ENCODE peak calls at places on chromosomes 13 and 19, in six cellular contexts. D, U, K, B, N and Q are unnamed samples.

GRCh38 chr13:51643114-51643881 is 59.0 kb downstream of the WDFY2 start:
- DNase-seq in D (no peak), U (peak; percentile 93), K (peak; percentile 83), B (no peak), N (no peak), Q (no peak)

GRCh38 chr13:24788538-24788937 is 24.6 kb downstream of the RNF17 start:
- DNase-seq in D (no peak), U (no peak), K (no peak), B (no peak), N (no peak), Q (no peak)

GRCh38 chr13:49110122-49110831 is 109.9 kb upstream of the MLNR start:
- DNase-seq in D (peak; percentile 66), U (peak; percentile 94), K (peak; percentile 95), B (peak; percentile 55), N (peak; percentile 60), Q (peak; percentile 45)

GRCh38 chr13:25170554-25171107 is 1.5 kb downstream of the AMER2 start:
- DNase-seq in D (no peak), U (no peak), K (no peak), B (no peak), N (peak; percentile 47), Q (peak; percentile 52)

GRCh38 chr19:41405776-41406175 is 8.2 kb downstream of the BCKDHA start:
- DNase-seq in D (no peak), U (no peak), K (no peak), B (no peak), N (no peak), Q (no peak)

GRCh38 chr13:80824231-80824630 is 483.3 kb upstream of the SPRY2 start:
- DNase-seq in D (no peak), U (peak; percentile 75), K (peak; percentile 79), B (no peak), N (no peak), Q (no peak)

GRCh38 chr13:113383089-113383488 is 19.2 kb upstream of the GRTP1 start:
- DNase-seq in D (no peak), U (no peak), K (no peak), B (no peak), N (no peak), Q (no peak)

GRCh38 chr13:92175330-92175729 is 776.9 kb downstream of the GPC5 start:
- DNase-seq in D (no peak), U (peak; percentile 87), K (peak; percentile 86), B (no peak), N (peak; percentile 10), Q (peak; percentile 33)

GRCh38 chr19:4977299-4978174 is 8.6 kb downstream of the KDM4B start:
- DNase-seq in D (no peak), U (peak; percentile 92), K (peak; percentile 92), B (no peak), N (no peak), Q (no peak)

GRCh38 chr13:78601124-78601885 is 2.0 kb downstream of the POU4F1 start:
- DNase-seq in D (no peak), U (peak; percentile 33), K (peak; percentile 27), B (no peak), N (peak; percentile 52), Q (no peak)

GRCh38 chr13:97344250-97345175 is 89.5 kb upstream of the RAP2A start:
- DNase-seq in D (no peak), U (peak; percentile 81), K (peak; percentile 80), B (peak; percentile 33), N (peak; percentile 57), Q (peak; percentile 48)

GRCh38 chr19:54478677-54479266 is 5.7 kb upstream of the CDC42EP5 start:
- DNase-seq in D (no peak), U (peak; percentile 67), K (peak; percentile 66), B (no peak), N (peak; percentile 55), Q (peak; percentile 62)

GRCh38 chr19:54063350-54064078 is at the start of gene VSTM1:
- DNase-seq in D (no peak), U (no peak), K (no peak), B (no peak), N (no peak), Q (peak; percentile 2)

GRCh38 chr13:55577847-55578210 is 1562.9 kb upstream of the PRR20A start:
- DNase-seq in D (no peak), U (no peak), K (no peak), B (no peak), N (no peak), Q (no peak)

GRCh38 chr13:40536443-40537113 is 129.9 kb downstream of the FOXO1 start:
- DNase-seq in D (no peak), U (no peak), K (no peak), B (no peak), N (no peak), Q (no peak)

GRCh38 chr19:40801449-40802299 is 2.7 kb downstream of the EGLN2 start:
- DNase-seq in D (no peak), U (no peak), K (no peak), B (no peak), N (no peak), Q (no peak)

GRCh38 chr19:36838784-36839324 is 667 bp upstream of the ZNF790 start:
- DNase-seq in D (no peak), U (no peak), K (peak; percentile 22), B (no peak), N (no peak), Q (no peak)

GRCh38 chr13:113151745-113152707 is 6.4 kb upstream of the PROZ start:
- DNase-seq in D (no peak), U (peak; percentile 41), K (peak; percentile 64), B (no peak), N (peak; percentile 62), Q (peak; percentile 63)

GRCh38 chr13:74562381-74562780 is 428.2 kb upstream of the KLF12 start:
- DNase-seq in D (no peak), U (no peak), K (no peak), B (no peak), N (no peak), Q (no peak)

GRCh38 chr13:99507054-99507453 is 5.8 kb downstream of the TM9SF2 start:
- DNase-seq in D (no peak), U (no peak), K (no peak), B (no peak), N (no peak), Q (no peak)

GRCh38 chr19:43784981-43785808 is 4.4 kb upstream of the KCNN4 start:
- DNase-seq in D (no peak), U (peak; percentile 75), K (peak; percentile 74), B (peak; percentile 31), N (peak; percentile 77), Q (peak; percentile 74)

GRCh38 chr13:110607675-110608224 is 7.6 kb upstream of the NAXD start:
- DNase-seq in D (no peak), U (no peak), K (no peak), B (no peak), N (peak; percentile 75), Q (no peak)

GRCh38 chr19:54791476-54791875 is 11.9 kb upstream of the KIR2DL4 start:
- DNase-seq in D (no peak), U (no peak), K (no peak), B (no peak), N (no peak), Q (no peak)

GRCh38 chr19:51246153-51246552 is 4.7 kb upstream of the SIGLECL1 start:
- DNase-seq in D (no peak), U (no peak), K (no peak), B (no peak), N (no peak), Q (no peak)

GRCh38 chr13:34933786-34934185 is 8.3 kb upstream of the NBEA start:
- DNase-seq in D (no peak), U (no peak), K (no peak), B (no peak), N (no peak), Q (no peak)

GRCh38 chr19:46190489-46190888 is 39.1 kb upstream of the IGFL1 start:
- DNase-seq in D (no peak), U (no peak), K (no peak), B (no peak), N (no peak), Q (no peak)

DNA sequence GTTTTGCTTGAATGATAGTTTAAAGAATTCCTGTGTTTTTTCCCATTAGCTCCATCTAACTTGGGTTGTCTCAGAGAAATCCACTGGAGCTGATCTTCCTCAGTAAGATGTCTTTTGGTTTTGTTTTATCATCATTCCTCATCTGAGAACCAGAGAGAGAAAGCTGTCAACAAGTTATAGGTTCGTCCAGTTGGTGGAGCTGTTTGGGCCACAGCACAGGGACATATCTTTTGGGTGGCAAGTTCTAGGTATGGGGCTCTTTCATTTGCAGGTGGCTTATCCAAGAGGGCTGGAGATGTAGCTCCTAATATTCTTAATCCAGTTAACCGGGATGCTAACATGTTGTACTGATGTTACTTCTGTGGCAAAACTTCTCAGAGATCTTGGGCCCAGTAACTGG is 174.2 kb downstream of the KCNRG start:
- DNase-seq in D (no peak), U (no peak), K (no peak), B (no peak), N (no peak), Q (no peak)
- TF ChIP-seq CTCF in D (no peak), U (no peak), K (no peak), B (no peak), N (no peak), Q (peak; percentile 28)

GRCh38 chr13:77506874-77507273 is 28.6 kb upstream of the SCEL start:
- DNase-seq in D (no peak), U (no peak), K (peak; percentile 1), B (no peak), N (no peak), Q (no peak)
- TF ChIP-seq CTCF in D (peak; percentile 16), U (peak; percentile 3), K (no peak), B (no peak), N (no peak), Q (no peak)

GRCh38 chr13:84648069-84648640 is 765.9 kb upstream of the SLITRK1 start:
- DNase-seq in D (no peak), U (peak; percentile 29), K (peak; percentile 8), B (no peak), N (no peak), Q (no peak)
- TF ChIP-seq CTCF in D (no peak), U (peak; percentile 21), K (peak; percentile 2), B (no peak), N (no peak), Q (no peak)

DNA sequence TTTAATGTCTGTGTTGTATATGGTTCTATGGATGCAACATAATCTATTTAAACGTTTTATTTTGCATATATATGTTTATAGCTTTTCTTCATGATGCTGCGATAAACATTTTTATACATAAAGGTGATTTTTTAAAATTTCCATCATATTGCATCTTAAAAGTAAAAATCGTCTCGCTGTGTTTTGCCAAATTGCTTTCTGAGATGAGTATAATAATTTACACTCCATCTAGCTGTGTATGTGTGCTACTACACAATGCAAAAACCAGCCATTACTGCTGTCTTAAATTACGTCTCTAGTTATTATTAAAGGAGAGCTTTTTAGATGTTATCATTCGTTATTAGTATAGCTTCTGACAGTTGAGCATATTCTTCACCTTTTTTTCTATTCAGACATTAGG is 37.2 kb downstream of the METTL21C start:
- DNase-seq in D (no peak), U (no peak), K (no peak), B (no peak), N (no peak), Q (no peak)
- TF ChIP-seq CTCF in D (peak; percentile 12), U (peak; percentile 33), K (peak; percentile 34), B (peak; percentile 13), N (no peak), Q (no peak)